ENCODE peak calls at places on chromosomes 6 and 20, in nine cellular contexts. One of them, this sample, is unnamed.

GRCh38 chr20:37995856-37996625 is 37.2 kb downstream of the TTI1 start:
- DNase-seq in caudate nucleus: no peak
- DNase-seq in stimulated activated naive CD8-positive, alpha-beta T cell treated with anti-CD3 and anti-CD28 coated beads, Interleukin-15, Interleukin-2, amounts not matched to agents 100 U/mL and 50 U/mL, for 24 hours: no peak
- DNase-seq in GM10248: no peak
- DNase-seq in choroid plexus epithelial cell: no peak
- DNase-seq in anterior cingulate cortex: no peak
- DNase-seq in mesothelial cell of epicardium: no peak
- DNase-seq in naive thymus-derived CD8-positive, alpha-beta T cell: no peak
- DNase-seq in hypothalamus: no peak
- DNase-seq in this sample: no peak

GRCh38 chr6:90008908-90009501 is 114.7 kb downstream of the GJA10 start:
- DNase-seq in naive thymus-derived CD8-positive, alpha-beta T cell: no peak
- DNase-seq in choroid plexus epithelial cell: peak; percentile 57
- DNase-seq in hypothalamus: no peak
- DNase-seq in anterior cingulate cortex: no peak
- DNase-seq in caudate nucleus: no peak
- DNase-seq in mesothelial cell of epicardium: no peak
- DNase-seq in GM10248: no peak
- DNase-seq in stimulated activated naive CD8-positive, alpha-beta T cell treated with anti-CD3 and anti-CD28 coated beads, Interleukin-15, Interleukin-2, amounts not matched to agents 100 U/mL and 50 U/mL, for 24 hours: no peak
- DNase-seq in this sample: no peak

GRCh38 chr6:111184827-111185567 is 97.7 kb downstream of the SLC16A10 start:
- DNase-seq in mesothelial cell of epicardium: no peak
- DNase-seq in stimulated activated naive CD8-positive, alpha-beta T cell treated with anti-CD3 and anti-CD28 coated beads, Interleukin-15, Interleukin-2, amounts not matched to agents 100 U/mL and 50 U/mL, for 24 hours: no peak
- DNase-seq in choroid plexus epithelial cell: no peak
- DNase-seq in hypothalamus: no peak
- DNase-seq in anterior cingulate cortex: no peak
- DNase-seq in GM10248: no peak
- DNase-seq in naive thymus-derived CD8-positive, alpha-beta T cell: no peak
- DNase-seq in caudate nucleus: no peak
- DNase-seq in this sample: no peak

GRCh38 chr20:12982098-12982497 is 26.7 kb upstream of the SPTLC3 start:
- DNase-seq in GM10248: no peak
- DNase-seq in caudate nucleus: no peak
- DNase-seq in mesothelial cell of epicardium: no peak
- DNase-seq in choroid plexus epithelial cell: no peak
- DNase-seq in anterior cingulate cortex: no peak
- DNase-seq in naive thymus-derived CD8-positive, alpha-beta T cell: no peak
- DNase-seq in hypothalamus: no peak
- DNase-seq in stimulated activated naive CD8-positive, alpha-beta T cell treated with anti-CD3 and anti-CD28 coated beads, Interleukin-15, Interleukin-2, amounts not matched to agents 100 U/mL and 50 U/mL, for 24 hours: no peak
- DNase-seq in this sample: no peak

GRCh38 chr20:9576695-9577094 is 62.3 kb downstream of the LAMP5 start:
- DNase-seq in stimulated activated naive CD8-positive, alpha-beta T cell treated with anti-CD3 and anti-CD28 coated beads, Interleukin-15, Interleukin-2, amounts not matched to agents 100 U/mL and 50 U/mL, for 24 hours: no peak
- DNase-seq in naive thymus-derived CD8-positive, alpha-beta T cell: no peak
- DNase-seq in choroid plexus epithelial cell: no peak
- DNase-seq in GM10248: no peak
- DNase-seq in anterior cingulate cortex: no peak
- DNase-seq in mesothelial cell of epicardium: no peak
- DNase-seq in hypothalamus: no peak
- DNase-seq in caudate nucleus: no peak
- DNase-seq in this sample: no peak

GRCh38 chr6:16637635-16638034 is 123.6 kb downstream of the ATXN1 start:
- DNase-seq in stimulated activated naive CD8-positive, alpha-beta T cell treated with anti-CD3 and anti-CD28 coated beads, Interleukin-15, Interleukin-2, amounts not matched to agents 100 U/mL and 50 U/mL, for 24 hours: no peak
- DNase-seq in choroid plexus epithelial cell: no peak
- DNase-seq in hypothalamus: no peak
- DNase-seq in mesothelial cell of epicardium: no peak
- DNase-seq in GM10248: no peak
- DNase-seq in caudate nucleus: no peak
- DNase-seq in naive thymus-derived CD8-positive, alpha-beta T cell: no peak
- DNase-seq in anterior cingulate cortex: no peak
- DNase-seq in this sample: no peak

GRCh38 chr6:17289491-17290106 is 8.4 kb downstream of the RBM24 start:
- DNase-seq in anterior cingulate cortex: no peak
- DNase-seq in stimulated activated naive CD8-positive, alpha-beta T cell treated with anti-CD3 and anti-CD28 coated beads, Interleukin-15, Interleukin-2, amounts not matched to agents 100 U/mL and 50 U/mL, for 24 hours: no peak
- DNase-seq in hypothalamus: no peak
- DNase-seq in caudate nucleus: no peak
- DNase-seq in choroid plexus epithelial cell: no peak
- DNase-seq in mesothelial cell of epicardium: no peak
- DNase-seq in GM10248: no peak
- DNase-seq in naive thymus-derived CD8-positive, alpha-beta T cell: no peak
- DNase-seq in this sample: no peak

GRCh38 chr20:45867811-45868176 is 10.4 kb downstream of the ZSWIM3 start:
- DNase-seq in mesothelial cell of epicardium: no peak
- DNase-seq in hypothalamus: no peak
- DNase-seq in choroid plexus epithelial cell: peak; percentile 47
- DNase-seq in anterior cingulate cortex: no peak
- DNase-seq in naive thymus-derived CD8-positive, alpha-beta T cell: no peak
- DNase-seq in GM10248: no peak
- DNase-seq in stimulated activated naive CD8-positive, alpha-beta T cell treated with anti-CD3 and anti-CD28 coated beads, Interleukin-15, Interleukin-2, amounts not matched to agents 100 U/mL and 50 U/mL, for 24 hours: no peak
- DNase-seq in caudate nucleus: no peak
- DNase-seq in this sample: no peak

GRCh38 chr6:167272618-167273379 is 18.3 kb upstream of the UNC93A start:
- DNase-seq in naive thymus-derived CD8-positive, alpha-beta T cell: no peak
- DNase-seq in GM10248: no peak
- DNase-seq in mesothelial cell of epicardium: no peak
- DNase-seq in hypothalamus: no peak
- DNase-seq in choroid plexus epithelial cell: no peak
- DNase-seq in stimulated activated naive CD8-positive, alpha-beta T cell treated with anti-CD3 and anti-CD28 coated beads, Interleukin-15, Interleukin-2, amounts not matched to agents 100 U/mL and 50 U/mL, for 24 hours: no peak
- DNase-seq in anterior cingulate cortex: no peak
- DNase-seq in caudate nucleus: no peak
- DNase-seq in this sample: no peak

GRCh38 chr6:18055714-18056382 is 66.6 kb downstream of the NHLRC1 start:
- DNase-seq in naive thymus-derived CD8-positive, alpha-beta T cell: no peak
- DNase-seq in caudate nucleus: no peak
- DNase-seq in choroid plexus epithelial cell: no peak
- DNase-seq in mesothelial cell of epicardium: no peak
- DNase-seq in GM10248: no peak
- DNase-seq in anterior cingulate cortex: no peak
- DNase-seq in hypothalamus: no peak
- DNase-seq in stimulated activated naive CD8-positive, alpha-beta T cell treated with anti-CD3 and anti-CD28 coated beads, Interleukin-15, Interleukin-2, amounts not matched to agents 100 U/mL and 50 U/mL, for 24 hours: no peak
- DNase-seq in this sample: no peak

GRCh38 chr6:159508966-159509365 is 184.1 kb downstream of the SOD2 start:
- DNase-seq in mesothelial cell of epicardium: no peak
- DNase-seq in anterior cingulate cortex: no peak
- DNase-seq in caudate nucleus: no peak
- DNase-seq in choroid plexus epithelial cell: no peak
- DNase-seq in naive thymus-derived CD8-positive, alpha-beta T cell: no peak
- DNase-seq in GM10248: no peak
- DNase-seq in hypothalamus: no peak
- DNase-seq in stimulated activated naive CD8-positive, alpha-beta T cell treated with anti-CD3 and anti-CD28 coated beads, Interleukin-15, Interleukin-2, amounts not matched to agents 100 U/mL and 50 U/mL, for 24 hours: no peak
- DNase-seq in this sample: no peak

GRCh38 chr6:26501482-26501986 is 1.4 kb downstream of the BTN1A1 start:
- DNase-seq in hypothalamus: no peak
- DNase-seq in stimulated activated naive CD8-positive, alpha-beta T cell treated with anti-CD3 and anti-CD28 coated beads, Interleukin-15, Interleukin-2, amounts not matched to agents 100 U/mL and 50 U/mL, for 24 hours: peak; percentile 45
- DNase-seq in GM10248: peak; percentile 31
- DNase-seq in caudate nucleus: no peak
- DNase-seq in choroid plexus epithelial cell: peak; percentile 8
- DNase-seq in naive thymus-derived CD8-positive, alpha-beta T cell: peak; percentile 64
- DNase-seq in mesothelial cell of epicardium: peak; percentile 38
- DNase-seq in anterior cingulate cortex: no peak
- DNase-seq in this sample: peak; percentile 18

GRCh38 chr6:168956141-168956838 is 297.4 kb downstream of the THBS2 start:
- DNase-seq in stimulated activated naive CD8-positive, alpha-beta T cell treated with anti-CD3 and anti-CD28 coated beads, Interleukin-15, Interleukin-2, amounts not matched to agents 100 U/mL and 50 U/mL, for 24 hours: no peak
- DNase-seq in naive thymus-derived CD8-positive, alpha-beta T cell: no peak
- DNase-seq in hypothalamus: no peak
- DNase-seq in GM10248: no peak
- DNase-seq in anterior cingulate cortex: no peak
- DNase-seq in caudate nucleus: no peak
- DNase-seq in mesothelial cell of epicardium: no peak
- DNase-seq in choroid plexus epithelial cell: peak; percentile 43
- DNase-seq in this sample: no peak

GRCh38 chr20:47815416-47815806 is 30.1 kb upstream of the SULF2 start:
- DNase-seq in mesothelial cell of epicardium: no peak
- DNase-seq in caudate nucleus: no peak
- DNase-seq in GM10248: no peak
- DNase-seq in anterior cingulate cortex: no peak
- DNase-seq in naive thymus-derived CD8-positive, alpha-beta T cell: no peak
- DNase-seq in stimulated activated naive CD8-positive, alpha-beta T cell treated with anti-CD3 and anti-CD28 coated beads, Interleukin-15, Interleukin-2, amounts not matched to agents 100 U/mL and 50 U/mL, for 24 hours: no peak
- DNase-seq in hypothalamus: no peak
- DNase-seq in choroid plexus epithelial cell: no peak
- DNase-seq in this sample: no peak

GRCh38 chr6:14665827-14666724 is 548.5 kb downstream of the CD83 start:
- DNase-seq in stimulated activated naive CD8-positive, alpha-beta T cell treated with anti-CD3 and anti-CD28 coated beads, Interleukin-15, Interleukin-2, amounts not matched to agents 100 U/mL and 50 U/mL, for 24 hours: peak; percentile 65
- DNase-seq in hypothalamus: no peak
- DNase-seq in choroid plexus epithelial cell: peak; percentile 93
- DNase-seq in GM10248: peak; percentile 30
- DNase-seq in caudate nucleus: no peak
- DNase-seq in anterior cingulate cortex: no peak
- DNase-seq in naive thymus-derived CD8-positive, alpha-beta T cell: no peak
- DNase-seq in mesothelial cell of epicardium: no peak
- DNase-seq in this sample: no peak

GRCh38 chr6:154408906-154409500 is 52.4 kb upstream of the IPCEF1 start:
- DNase-seq in caudate nucleus: no peak
- DNase-seq in GM10248: no peak
- DNase-seq in naive thymus-derived CD8-positive, alpha-beta T cell: no peak
- DNase-seq in stimulated activated naive CD8-positive, alpha-beta T cell treated with anti-CD3 and anti-CD28 coated beads, Interleukin-15, Interleukin-2, amounts not matched to agents 100 U/mL and 50 U/mL, for 24 hours: no peak
- DNase-seq in hypothalamus: no peak
- DNase-seq in choroid plexus epithelial cell: peak; percentile 83
- DNase-seq in mesothelial cell of epicardium: no peak
- DNase-seq in anterior cingulate cortex: no peak
- DNase-seq in this sample: no peak

GRCh38 chr20:61055130-61055529 is 196.9 kb upstream of the CDH4 start:
- DNase-seq in caudate nucleus: no peak
- DNase-seq in hypothalamus: no peak
- DNase-seq in mesothelial cell of epicardium: no peak
- DNase-seq in anterior cingulate cortex: no peak
- DNase-seq in GM10248: no peak
- DNase-seq in naive thymus-derived CD8-positive, alpha-beta T cell: no peak
- DNase-seq in stimulated activated naive CD8-positive, alpha-beta T cell treated with anti-CD3 and anti-CD28 coated beads, Interleukin-15, Interleukin-2, amounts not matched to agents 100 U/mL and 50 U/mL, for 24 hours: no peak
- DNase-seq in choroid plexus epithelial cell: no peak
- DNase-seq in this sample: no peak

GRCh38 chr20:19588731-19589130 is 169.3 kb upstream of the RIN2 start:
- DNase-seq in naive thymus-derived CD8-positive, alpha-beta T cell: no peak
- DNase-seq in choroid plexus epithelial cell: no peak
- DNase-seq in hypothalamus: no peak
- DNase-seq in GM10248: no peak
- DNase-seq in anterior cingulate cortex: no peak
- DNase-seq in mesothelial cell of epicardium: no peak
- DNase-seq in stimulated activated naive CD8-positive, alpha-beta T cell treated with anti-CD3 and anti-CD28 coated beads, Interleukin-15, Interleukin-2, amounts not matched to agents 100 U/mL and 50 U/mL, for 24 hours: no peak
- DNase-seq in caudate nucleus: no peak
- DNase-seq in this sample: no peak

GRCh38 chr6:100730001-100730400 is 151.1 kb downstream of the ASCC3 start:
- DNase-seq in GM10248: no peak
- DNase-seq in stimulated activated naive CD8-positive, alpha-beta T cell treated with anti-CD3 and anti-CD28 coated beads, Interleukin-15, Interleukin-2, amounts not matched to agents 100 U/mL and 50 U/mL, for 24 hours: no peak
- DNase-seq in naive thymus-derived CD8-positive, alpha-beta T cell: no peak
- DNase-seq in hypothalamus: no peak
- DNase-seq in anterior cingulate cortex: no peak
- DNase-seq in caudate nucleus: no peak
- DNase-seq in mesothelial cell of epicardium: no peak
- DNase-seq in choroid plexus epithelial cell: no peak
- DNase-seq in this sample: no peak

GRCh38 chr6:127464161-127464880 is 5.1 kb upstream of the KIAA0408 start:
- DNase-seq in hypothalamus: no peak
- DNase-seq in GM10248: no peak
- DNase-seq in choroid plexus epithelial cell: peak; percentile 86
- DNase-seq in stimulated activated naive CD8-positive, alpha-beta T cell treated with anti-CD3 and anti-CD28 coated beads, Interleukin-15, Interleukin-2, amounts not matched to agents 100 U/mL and 50 U/mL, for 24 hours: no peak
- DNase-seq in naive thymus-derived CD8-positive, alpha-beta T cell: no peak
- DNase-seq in mesothelial cell of epicardium: no peak
- DNase-seq in caudate nucleus: no peak
- DNase-seq in anterior cingulate cortex: no peak
- DNase-seq in this sample: no peak

GRCh38 chr6:37517411-37517812 is 17.7 kb upstream of the CCDC167 start:
- DNase-seq in GM10248: peak; percentile 55
- DNase-seq in anterior cingulate cortex: no peak
- DNase-seq in hypothalamus: no peak
- DNase-seq in caudate nucleus: no peak
- DNase-seq in choroid plexus epithelial cell: no peak
- DNase-seq in naive thymus-derived CD8-positive, alpha-beta T cell: peak; percentile 91
- DNase-seq in stimulated activated naive CD8-positive, alpha-beta T cell treated with anti-CD3 and anti-CD28 coated beads, Interleukin-15, Interleukin-2, amounts not matched to agents 100 U/mL and 50 U/mL, for 24 hours: peak; percentile 70
- DNase-seq in mesothelial cell of epicardium: no peak
- DNase-seq in this sample: peak; percentile 70

GRCh38 chr6:110769923-110770322 is 45.3 kb downstream of the CDK19 start:
- DNase-seq in anterior cingulate cortex: no peak
- DNase-seq in mesothelial cell of epicardium: no peak
- DNase-seq in stimulated activated naive CD8-positive, alpha-beta T cell treated with anti-CD3 and anti-CD28 coated beads, Interleukin-15, Interleukin-2, amounts not matched to agents 100 U/mL and 50 U/mL, for 24 hours: no peak
- DNase-seq in GM10248: no peak
- DNase-seq in caudate nucleus: no peak
- DNase-seq in choroid plexus epithelial cell: no peak
- DNase-seq in naive thymus-derived CD8-positive, alpha-beta T cell: no peak
- DNase-seq in hypothalamus: no peak
- DNase-seq in this sample: no peak

GRCh38 chr6:125114248-125114858 is 39.2 kb upstream of the TPD52L1 start:
- DNase-seq in mesothelial cell of epicardium: no peak
- DNase-seq in hypothalamus: no peak
- DNase-seq in choroid plexus epithelial cell: peak; percentile 79
- DNase-seq in anterior cingulate cortex: peak; percentile 41
- DNase-seq in stimulated activated naive CD8-positive, alpha-beta T cell treated with anti-CD3 and anti-CD28 coated beads, Interleukin-15, Interleukin-2, amounts not matched to agents 100 U/mL and 50 U/mL, for 24 hours: peak; percentile 31
- DNase-seq in GM10248: peak; percentile 29
- DNase-seq in naive thymus-derived CD8-positive, alpha-beta T cell: no peak
- DNase-seq in caudate nucleus: peak; percentile 14
- DNase-seq in this sample: peak; percentile 14

GRCh38 chr6:52271852-52272460 is 12.6 kb downstream of the MCM3 start:
- DNase-seq in hypothalamus: no peak
- DNase-seq in choroid plexus epithelial cell: no peak
- DNase-seq in anterior cingulate cortex: no peak
- DNase-seq in caudate nucleus: no peak
- DNase-seq in GM10248: no peak
- DNase-seq in mesothelial cell of epicardium: no peak
- DNase-seq in stimulated activated naive CD8-positive, alpha-beta T cell treated with anti-CD3 and anti-CD28 coated beads, Interleukin-15, Interleukin-2, amounts not matched to agents 100 U/mL and 50 U/mL, for 24 hours: no peak
- DNase-seq in naive thymus-derived CD8-positive, alpha-beta T cell: no peak
- DNase-seq in this sample: no peak

GRCh38 chr6:169827372-169827771 is 76.0 kb downstream of the ERMARD start:
- DNase-seq in choroid plexus epithelial cell: no peak
- DNase-seq in stimulated activated naive CD8-positive, alpha-beta T cell treated with anti-CD3 and anti-CD28 coated beads, Interleukin-15, Interleukin-2, amounts not matched to agents 100 U/mL and 50 U/mL, for 24 hours: no peak
- DNase-seq in GM10248: no peak
- DNase-seq in hypothalamus: no peak
- DNase-seq in naive thymus-derived CD8-positive, alpha-beta T cell: no peak
- DNase-seq in caudate nucleus: no peak
- DNase-seq in mesothelial cell of epicardium: peak; percentile 35
- DNase-seq in anterior cingulate cortex: no peak
- DNase-seq in this sample: no peak

GRCh38 chr6:24985313-24985712 is 49.6 kb upstream of the RIPOR2 start:
- DNase-seq in stimulated activated naive CD8-positive, alpha-beta T cell treated with anti-CD3 and anti-CD28 coated beads, Interleukin-15, Interleukin-2, amounts not matched to agents 100 U/mL and 50 U/mL, for 24 hours: no peak
- DNase-seq in naive thymus-derived CD8-positive, alpha-beta T cell: no peak
- DNase-seq in caudate nucleus: no peak
- DNase-seq in mesothelial cell of epicardium: no peak
- DNase-seq in GM10248: no peak
- DNase-seq in hypothalamus: no peak
- DNase-seq in anterior cingulate cortex: no peak
- DNase-seq in choroid plexus epithelial cell: peak; percentile 24
- DNase-seq in this sample: no peak

GRCh38 chr20:53837126-53837826 is 233.1 kb downstream of the BCAS1 start:
- DNase-seq in naive thymus-derived CD8-positive, alpha-beta T cell: no peak
- DNase-seq in stimulated activated naive CD8-positive, alpha-beta T cell treated with anti-CD3 and anti-CD28 coated beads, Interleukin-15, Interleukin-2, amounts not matched to agents 100 U/mL and 50 U/mL, for 24 hours: no peak
- DNase-seq in anterior cingulate cortex: no peak
- DNase-seq in GM10248: no peak
- DNase-seq in mesothelial cell of epicardium: no peak
- DNase-seq in choroid plexus epithelial cell: no peak
- DNase-seq in caudate nucleus: no peak
- DNase-seq in hypothalamus: no peak
- DNase-seq in this sample: no peak

GRCh38 chr6:65637289-65638046 is 69.6 kb downstream of the EYS start:
- DNase-seq in naive thymus-derived CD8-positive, alpha-beta T cell: no peak
- DNase-seq in hypothalamus: no peak
- DNase-seq in mesothelial cell of epicardium: no peak
- DNase-seq in GM10248: no peak
- DNase-seq in stimulated activated naive CD8-positive, alpha-beta T cell treated with anti-CD3 and anti-CD28 coated beads, Interleukin-15, Interleukin-2, amounts not matched to agents 100 U/mL and 50 U/mL, for 24 hours: no peak
- DNase-seq in anterior cingulate cortex: no peak
- DNase-seq in caudate nucleus: no peak
- DNase-seq in choroid plexus epithelial cell: no peak
- DNase-seq in this sample: no peak

GRCh38 chr6:148869589-148869988 is 122.8 kb downstream of the UST start:
- DNase-seq in stimulated activated naive CD8-positive, alpha-beta T cell treated with anti-CD3 and anti-CD28 coated beads, Interleukin-15, Interleukin-2, amounts not matched to agents 100 U/mL and 50 U/mL, for 24 hours: no peak
- DNase-seq in choroid plexus epithelial cell: peak; percentile 74
- DNase-seq in caudate nucleus: no peak
- DNase-seq in mesothelial cell of epicardium: no peak
- DNase-seq in naive thymus-derived CD8-positive, alpha-beta T cell: no peak
- DNase-seq in hypothalamus: no peak
- DNase-seq in anterior cingulate cortex: no peak
- DNase-seq in GM10248: no peak
- DNase-seq in this sample: no peak